ENCODE peak calls at places on chromosomes 13 and 19, in seven cellular contexts. One of them, this sample, is unnamed. For H3K27me3 and H3K4me1, the result is how much of the 10 kb centered on the place peaks cover.

GRCh38 chr13:37617162-37617561 is 18.6 kb upstream of the POSTN start:
- DNase-seq in mammary epithelial cell: peak
- DNase-seq in mesenchymal stem cell: peak
- DNase-seq in adrenal gland: no peak
- DNase-seq in aorta: no peak
- DNase-seq in tibial artery: no peak
- DNase-seq in uterus: no peak
- DNase-seq in this sample: no peak

GRCh38 chr13:113411216-113412023 is 41.9 kb downstream of the ADPRHL1 start:
- DNase-seq in mammary epithelial cell: peak
- DNase-seq in mesenchymal stem cell: peak
- DNase-seq in adrenal gland: no peak
- DNase-seq in aorta: peak
- DNase-seq in tibial artery: peak
- DNase-seq in uterus: no peak
- DNase-seq in this sample: peak

GRCh38 chr13:44576396-44577235 is 486 bp upstream of the TSC22D1 start:
- DNase-seq in mammary epithelial cell: no peak
- DNase-seq in mesenchymal stem cell: no peak
- DNase-seq in adrenal gland: peak
- DNase-seq in aorta: peak
- DNase-seq in tibial artery: no peak
- DNase-seq in uterus: peak
- DNase-seq in this sample: no peak

GRCh38 chr13:23621316-23621645 is 51.1 kb downstream of the TNFRSF19 start:
- DNase-seq in mammary epithelial cell: peak
- DNase-seq in mesenchymal stem cell: peak
- DNase-seq in adrenal gland: no peak
- DNase-seq in aorta: no peak
- DNase-seq in tibial artery: no peak
- DNase-seq in uterus: no peak
- DNase-seq in this sample: no peak

GRCh38 chr13:114120486-114121430 is 11.7 kb downstream of the RASA3 start:
- DNase-seq in mammary epithelial cell: no peak
- DNase-seq in mesenchymal stem cell: peak
- DNase-seq in adrenal gland: no peak
- DNase-seq in aorta: no peak
- DNase-seq in tibial artery: no peak
- DNase-seq in uterus: no peak
- DNase-seq in this sample: no peak

GRCh38 chr19:16359074-16359473 is 34.4 kb downstream of the KLF2 start:
- DNase-seq in mammary epithelial cell: no peak
- DNase-seq in mesenchymal stem cell: no peak
- DNase-seq in adrenal gland: no peak
- DNase-seq in aorta: no peak
- DNase-seq in tibial artery: no peak
- DNase-seq in uterus: no peak
- DNase-seq in this sample: no peak

GRCh38 chr19:49057636-49058234 is at the start of gene CGB7:
- DNase-seq in mammary epithelial cell: peak
- DNase-seq in mesenchymal stem cell: peak
- DNase-seq in adrenal gland: peak
- DNase-seq in aorta: peak
- DNase-seq in tibial artery: peak
- DNase-seq in uterus: peak
- DNase-seq in this sample: peak

GRCh38 chr19:43723588-43723987 is 7.7 kb downstream of the IRGC start:
- DNase-seq in mammary epithelial cell: no peak
- DNase-seq in mesenchymal stem cell: no peak
- DNase-seq in adrenal gland: no peak
- DNase-seq in aorta: no peak
- DNase-seq in tibial artery: no peak
- DNase-seq in uterus: no peak
- DNase-seq in this sample: no peak

GRCh38 chr13:36986462-36987240 is 12.5 kb downstream of the ALG5 start:
- DNase-seq in mammary epithelial cell: peak
- DNase-seq in mesenchymal stem cell: peak
- DNase-seq in adrenal gland: no peak
- DNase-seq in aorta: no peak
- DNase-seq in tibial artery: no peak
- DNase-seq in uterus: no peak
- DNase-seq in this sample: no peak

GRCh38 chr19:35179830-35180229 is 25.3 kb downstream of the FXYD5 start:
- DNase-seq in mammary epithelial cell: no peak
- DNase-seq in mesenchymal stem cell: no peak
- DNase-seq in adrenal gland: no peak
- DNase-seq in aorta: no peak
- DNase-seq in tibial artery: no peak
- DNase-seq in uterus: no peak
- DNase-seq in this sample: no peak

GRCh38 chr19:658916-659839 is 3.8 kb downstream of the RNF126 start:
- DNase-seq in mammary epithelial cell: peak
- DNase-seq in mesenchymal stem cell: no peak
- DNase-seq in adrenal gland: no peak
- DNase-seq in aorta: no peak
- DNase-seq in tibial artery: no peak
- DNase-seq in uterus: no peak
- DNase-seq in this sample: peak

GRCh38 chr19:47514151-47514868 is 553 bp downstream of the NAPA start:
- DNase-seq in mammary epithelial cell: no peak
- DNase-seq in mesenchymal stem cell: peak
- DNase-seq in adrenal gland: no peak
- DNase-seq in aorta: no peak
- DNase-seq in tibial artery: no peak
- DNase-seq in uterus: no peak
- DNase-seq in this sample: no peak

GRCh38 chr13:107883561-107884175 is 331.7 kb downstream of the LIG4 start:
- DNase-seq in mammary epithelial cell: peak
- DNase-seq in mesenchymal stem cell: peak
- DNase-seq in adrenal gland: no peak
- DNase-seq in aorta: no peak
- DNase-seq in tibial artery: no peak
- DNase-seq in uterus: no peak
- DNase-seq in this sample: no peak

GRCh38 chr19:49641688-49642487 is at the start of gene SCAF1:
- DNase-seq in mammary epithelial cell: peak
- DNase-seq in mesenchymal stem cell: peak
- DNase-seq in adrenal gland: peak
- DNase-seq in aorta: peak
- DNase-seq in tibial artery: peak
- DNase-seq in uterus: peak
- DNase-seq in this sample: peak

GRCh38 chr13:50033696-50034095 is 18.5 kb downstream of the KCNRG start:
- DNase-seq in mammary epithelial cell: no peak
- DNase-seq in mesenchymal stem cell: peak
- DNase-seq in adrenal gland: no peak
- DNase-seq in aorta: no peak
- DNase-seq in tibial artery: no peak
- DNase-seq in uterus: no peak
- DNase-seq in this sample: no peak

GRCh38 chr19:566403-566802 is 6.0 kb upstream of the BSG start:
- DNase-seq in mammary epithelial cell: no peak
- DNase-seq in mesenchymal stem cell: peak
- DNase-seq in adrenal gland: peak
- DNase-seq in aorta: no peak
- DNase-seq in tibial artery: no peak
- DNase-seq in uterus: peak
- DNase-seq in this sample: peak

GRCh38 chr13:74132768-74133656 is 1.2 kb downstream of the KLF12 start:
- DNase-seq in mammary epithelial cell: peak
- DNase-seq in mesenchymal stem cell: peak
- DNase-seq in adrenal gland: peak
- DNase-seq in aorta: peak
- DNase-seq in tibial artery: peak
- DNase-seq in uterus: peak
- DNase-seq in this sample: peak

GRCh38 chr19:48481846-48482639 is 12.9 kb downstream of the CYTH2 start:
- DNase-seq in mammary epithelial cell: no peak
- DNase-seq in mesenchymal stem cell: no peak
- DNase-seq in adrenal gland: no peak
- DNase-seq in aorta: no peak
- DNase-seq in tibial artery: no peak
- DNase-seq in uterus: no peak
- DNase-seq in this sample: no peak

GRCh38 chr19:18519962-18520847 is 1.7 kb downstream of the ELL start:
- DNase-seq in mammary epithelial cell: peak
- DNase-seq in mesenchymal stem cell: peak
- DNase-seq in adrenal gland: no peak
- DNase-seq in aorta: peak
- DNase-seq in tibial artery: no peak
- DNase-seq in uterus: peak
- DNase-seq in this sample: peak

GRCh38 chr19:42406111-42406510 is 16.0 kb upstream of the CNFN start:
- DNase-seq in mammary epithelial cell: no peak
- DNase-seq in mesenchymal stem cell: no peak
- DNase-seq in adrenal gland: no peak
- DNase-seq in aorta: no peak
- DNase-seq in tibial artery: no peak
- DNase-seq in uterus: no peak
- DNase-seq in this sample: no peak

GRCh38 chr13:82654851-82655517 is 1227.3 kb downstream of the SLITRK1 start:
- DNase-seq in mammary epithelial cell: peak
- DNase-seq in mesenchymal stem cell: no peak
- DNase-seq in adrenal gland: peak
- DNase-seq in aorta: peak
- DNase-seq in tibial artery: peak
- DNase-seq in uterus: no peak
- DNase-seq in this sample: peak

GRCh38 chr19:16899566-16900075 is 10.8 kb downstream of the F2RL3 start:
- DNase-seq in mammary epithelial cell: peak
- DNase-seq in mesenchymal stem cell: peak
- DNase-seq in adrenal gland: no peak
- DNase-seq in aorta: no peak
- DNase-seq in tibial artery: no peak
- DNase-seq in uterus: no peak
- DNase-seq in this sample: no peak

GRCh38 chr13:60990032-60990733 is 425.5 kb downstream of the PCDH20 start:
- DNase-seq in mammary epithelial cell: no peak
- DNase-seq in mesenchymal stem cell: no peak
- DNase-seq in adrenal gland: no peak
- DNase-seq in aorta: no peak
- DNase-seq in tibial artery: no peak
- DNase-seq in uterus: no peak
- DNase-seq in this sample: no peak

GRCh38 chr19:37342753-37343152 is 28.1 kb upstream of the ZNF527 start:
- DNase-seq in mammary epithelial cell: no peak
- DNase-seq in mesenchymal stem cell: peak
- DNase-seq in adrenal gland: no peak
- DNase-seq in aorta: no peak
- DNase-seq in tibial artery: no peak
- DNase-seq in uterus: no peak
- DNase-seq in this sample: no peak

GRCh38 chr13:29758591-29759114 is 91.8 kb downstream of the UBL3 start:
- DNase-seq in mammary epithelial cell: peak
- DNase-seq in mesenchymal stem cell: peak
- DNase-seq in adrenal gland: no peak
- DNase-seq in aorta: no peak
- DNase-seq in tibial artery: no peak
- DNase-seq in uterus: no peak
- DNase-seq in this sample: no peak

DNA sequence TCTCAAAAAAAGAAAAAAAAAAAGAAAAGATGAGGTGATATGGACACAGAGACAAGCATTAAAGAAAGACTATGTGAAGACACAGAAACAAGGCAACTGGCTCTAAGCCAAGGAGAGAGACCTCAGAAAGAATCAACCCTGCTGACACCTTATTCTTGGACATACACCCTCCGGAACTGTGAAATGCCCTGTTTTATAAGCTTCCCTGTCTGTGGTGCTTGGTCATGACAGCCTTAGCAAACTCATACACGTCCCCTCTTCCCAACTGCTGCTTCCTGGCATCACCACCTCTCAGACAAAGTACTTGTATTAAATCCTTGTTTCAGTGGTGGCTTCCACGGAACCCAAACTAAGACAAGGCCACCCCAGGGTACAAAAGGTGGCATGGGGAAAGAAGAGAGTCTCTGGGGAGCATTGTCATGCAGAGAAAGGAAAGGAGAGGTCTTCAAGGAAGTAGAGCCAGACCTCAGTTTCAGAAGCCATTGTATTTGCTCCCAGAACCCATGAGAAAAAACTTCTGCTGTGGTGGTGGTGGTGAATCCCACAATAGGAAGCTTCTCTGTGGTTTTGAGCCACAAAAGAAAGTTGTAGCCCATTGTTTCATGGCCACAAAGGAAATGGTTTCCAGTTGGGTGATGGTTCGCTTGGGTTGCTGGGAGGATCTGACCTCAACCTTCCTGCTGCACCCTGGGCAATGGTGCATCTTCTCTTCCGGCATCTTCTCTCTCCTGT is 16.3 kb upstream of the TSPAN16 start:
- DNase-seq in mammary epithelial cell: no peak
- DNase-seq in mesenchymal stem cell: no peak
- DNase-seq in adrenal gland: no peak
- DNase-seq in aorta: no peak
- DNase-seq in tibial artery: no peak
- DNase-seq in uterus: no peak
- DNase-seq in this sample: no peak
- H3K27me3 ChIP-seq in mammary epithelial cell: under half
- H3K27me3 ChIP-seq in mesenchymal stem cell: under half
- H3K27me3 ChIP-seq in adrenal gland: under half
- H3K27me3 ChIP-seq in aorta: under half
- H3K27me3 ChIP-seq in tibial artery: under half
- H3K27me3 ChIP-seq in uterus: under half
- H3K27me3 ChIP-seq in this sample: under half

DNA sequence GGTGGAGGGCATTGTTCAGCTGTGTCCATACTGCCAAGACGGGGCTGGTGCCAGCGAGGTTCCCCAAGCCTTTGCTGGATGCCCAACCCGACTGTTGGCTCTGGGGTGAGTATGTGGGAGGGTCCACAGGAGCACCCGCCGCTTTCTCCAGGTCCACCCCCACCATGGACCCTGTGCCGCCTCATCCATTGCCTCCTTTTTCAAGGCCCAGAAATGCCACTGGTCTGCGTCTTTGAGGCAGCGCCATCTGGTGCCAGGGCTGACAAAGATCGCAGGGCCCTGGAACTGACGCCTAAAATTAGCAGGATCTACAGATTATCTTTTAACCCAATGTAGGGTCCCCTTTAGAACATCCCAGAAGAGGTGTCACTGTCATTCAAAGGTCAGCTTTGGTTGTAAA is 34.6 kb downstream of the NFIX start:
- DNase-seq in mammary epithelial cell: no peak
- DNase-seq in mesenchymal stem cell: no peak
- DNase-seq in adrenal gland: no peak
- DNase-seq in aorta: peak
- DNase-seq in tibial artery: peak
- DNase-seq in uterus: no peak
- DNase-seq in this sample: no peak
- H3K27ac ChIP-seq in mammary epithelial cell: no peak
- H3K27ac ChIP-seq in mesenchymal stem cell: no peak
- H3K27ac ChIP-seq in adrenal gland: no peak
- H3K27ac ChIP-seq in aorta: peak
- H3K27ac ChIP-seq in tibial artery: peak
- H3K27ac ChIP-seq in uterus: peak
- H3K27ac ChIP-seq in this sample: peak

GRCh38 chr13:99367663-99368448 is 60.7 kb upstream of the GPR183 start:
- DNase-seq in mammary epithelial cell: no peak
- DNase-seq in mesenchymal stem cell: no peak
- DNase-seq in adrenal gland: no peak
- DNase-seq in aorta: no peak
- DNase-seq in tibial artery: no peak
- DNase-seq in uterus: no peak
- DNase-seq in this sample: no peak
- H3K4me1 ChIP-seq in mammary epithelial cell: under half
- H3K4me1 ChIP-seq in mesenchymal stem cell: under half
- H3K4me1 ChIP-seq in adrenal gland: under half
- H3K4me1 ChIP-seq in aorta: under half
- H3K4me1 ChIP-seq in tibial artery: under half
- H3K4me1 ChIP-seq in uterus: under half
- H3K4me1 ChIP-seq in this sample: under half

GRCh38 chr19:33202546-33203507 is 8.7 kb downstream of the LRP3 start:
- DNase-seq in mammary epithelial cell: no peak
- DNase-seq in mesenchymal stem cell: no peak
- DNase-seq in adrenal gland: no peak
- DNase-seq in aorta: no peak
- DNase-seq in tibial artery: no peak
- DNase-seq in uterus: no peak
- DNase-seq in this sample: no peak
- H3K27me3 ChIP-seq in mammary epithelial cell: under half
- H3K27me3 ChIP-seq in mesenchymal stem cell: under half
- H3K27me3 ChIP-seq in adrenal gland: under half
- H3K27me3 ChIP-seq in aorta: under half
- H3K27me3 ChIP-seq in tibial artery: under half
- H3K27me3 ChIP-seq in uterus: under half
- H3K27me3 ChIP-seq in this sample: under half